ENCODE peak calls at places on chromosomes 6 and 20, in nine cellular contexts. L is stimulated activated CD4-positive, alpha-beta T cell treated with anti-CD3 and anti-CD28 coated beads, Interleukin-4, amount 100 ng/mL, for 1 hour; Y is stimulated activated effector memory CD8-positive, alpha-beta T cell treated with anti-CD3 and anti-CD28 coated beads, Interleukin-12 subunit alpha, Interleukin-12 subunit beta, amount 100 ng/mL, for 72 hours; V is lower lobe of right lung; B is posterior vena cava; N is breast epithelium; T is nephron progenitor cell; Z is GM18507; J is Jurkat, Clone E6-1. I is an unnamed sample.

GRCh38 chr6:107658920-107659879 is 164.9 kb downstream of the SCML4 start:
- DNase-seq in L (no peak), Y (no peak), V (no peak), B (no peak), N (no peak), T (no peak), Z (no peak), J (no peak), I (no peak)

GRCh38 chr6:15623282-15624116 is 39.3 kb downstream of the DTNBP1 start:
- DNase-seq in L (no peak), Y (no peak), V (no peak), B (no peak), N (no peak), T (no peak), Z (no peak), J (no peak), I (no peak)

GRCh38 chr20:57190536-57191265 is 75.7 kb downstream of the BMP7 start:
- DNase-seq in L (no peak), Y (no peak), V (no peak), B (no peak), N (no peak), T (no peak), Z (no peak), J (no peak), I (no peak)

GRCh38 chr6:53605543-53606235 is 59.9 kb downstream of the KLHL31 start:
- DNase-seq in L (no peak), Y (no peak), V (no peak), B (no peak), N (no peak), T (no peak), Z (no peak), J (no peak), I (no peak)

GRCh38 chr6:20192625-20193024 is 19.6 kb downstream of the MBOAT1 start:
- DNase-seq in L (no peak), Y (no peak), V (no peak), B (no peak), N (no peak), T (no peak), Z (no peak), J (no peak), I (no peak)

GRCh38 chr20:24957326-24957996 is 8.4 kb downstream of the CST7 start:
- DNase-seq in L (no peak), Y (no peak), V (peak; percentile 36), B (no peak), N (no peak), T (no peak), Z (no peak), J (no peak), I (peak; percentile 34)

GRCh38 chr6:87274660-87275273 is 47.6 kb upstream of the SMIM8 start:
- DNase-seq in L (no peak), Y (no peak), V (no peak), B (no peak), N (no peak), T (no peak), Z (no peak), J (no peak), I (no peak)

GRCh38 chr6:35945650-35946025 is 24.7 kb upstream of the SRPK1 start:
- DNase-seq in L (no peak), Y (no peak), V (no peak), B (no peak), N (no peak), T (no peak), Z (no peak), J (no peak), I (no peak)

GRCh38 chr6:35698858-35699257 is 10.1 kb upstream of the FKBP5 start:
- DNase-seq in L (no peak), Y (no peak), V (no peak), B (no peak), N (no peak), T (no peak), Z (no peak), J (no peak), I (no peak)

GRCh38 chr20:31966991-31967655 is 828 bp upstream of the XKR7 start:
- DNase-seq in L (no peak), Y (no peak), V (no peak), B (no peak), N (no peak), T (no peak), Z (no peak), J (no peak), I (no peak)

GRCh38 chr6:112636650-112637260 is 289.6 kb downstream of the RFPL4B start:
- DNase-seq in L (no peak), Y (no peak), V (no peak), B (no peak), N (no peak), T (no peak), Z (no peak), J (no peak), I (no peak)

GRCh38 chr6:166436195-166437139 is 53.7 kb upstream of the MPC1 start:
- DNase-seq in L (no peak), Y (no peak), V (no peak), B (no peak), N (no peak), T (no peak), Z (no peak), J (no peak), I (no peak)

GRCh38 chr6:156850356-156850755 is 73.2 kb downstream of the ARID1B start:
- DNase-seq in L (no peak), Y (no peak), V (no peak), B (no peak), N (no peak), T (no peak), Z (no peak), J (no peak), I (no peak)

GRCh38 chr6:160765412-160765811 is 63.4 kb downstream of the PLG start:
- DNase-seq in L (no peak), Y (no peak), V (no peak), B (no peak), N (no peak), T (no peak), Z (no peak), J (no peak), I (no peak)

I was measured in CD14-positive monocyte.